ENCODE peak calls at places on chromosomes 16 and 17, in nine cellular contexts. One of them, this sample, is unnamed.

GRCh38 chr17:44941712-44942331 is 5.8 kb downstream of the KIF18B start:
- DNase-seq in HuH-7.5: no peak
- DNase-seq in foreskin keratinocyte: no peak
- DNase-seq in occipital lobe: no peak
- DNase-seq in RPMI7951: peak
- DNase-seq in brain microvascular endothelial cell: no peak
- DNase-seq in mesothelial cell of epicardium: no peak
- DNase-seq in GM20000: no peak
- DNase-seq in D341Med: peak
- DNase-seq in this sample: no peak

GRCh38 chr16:1076801-1077576 is 4.4 kb downstream of the SSTR5 start:
- DNase-seq in brain microvascular endothelial cell: no peak
- DNase-seq in RPMI7951: no peak
- DNase-seq in foreskin keratinocyte: no peak
- DNase-seq in occipital lobe: no peak
- DNase-seq in GM20000: no peak
- DNase-seq in D341Med: no peak
- DNase-seq in mesothelial cell of epicardium: no peak
- DNase-seq in HuH-7.5: no peak
- DNase-seq in this sample: no peak

GRCh38 chr17:1714488-1714979 is 4.4 kb upstream of the TLCD2 start:
- DNase-seq in foreskin keratinocyte: peak
- DNase-seq in occipital lobe: peak
- DNase-seq in RPMI7951: peak
- DNase-seq in HuH-7.5: peak
- DNase-seq in D341Med: no peak
- DNase-seq in brain microvascular endothelial cell: peak
- DNase-seq in GM20000: no peak
- DNase-seq in mesothelial cell of epicardium: peak
- DNase-seq in this sample: peak

GRCh38 chr17:73240561-73240960 is 21.1 kb downstream of the CPSF4L start:
- DNase-seq in foreskin keratinocyte: no peak
- DNase-seq in RPMI7951: no peak
- DNase-seq in occipital lobe: no peak
- DNase-seq in mesothelial cell of epicardium: no peak
- DNase-seq in GM20000: no peak
- DNase-seq in brain microvascular endothelial cell: no peak
- DNase-seq in D341Med: no peak
- DNase-seq in HuH-7.5: no peak
- DNase-seq in this sample: no peak

GRCh38 chr17:80705988-80706387 is 161.3 kb downstream of the RPTOR start:
- DNase-seq in foreskin keratinocyte: no peak
- DNase-seq in brain microvascular endothelial cell: no peak
- DNase-seq in mesothelial cell of epicardium: no peak
- DNase-seq in occipital lobe: no peak
- DNase-seq in HuH-7.5: no peak
- DNase-seq in D341Med: no peak
- DNase-seq in GM20000: no peak
- DNase-seq in RPMI7951: no peak
- DNase-seq in this sample: peak

GRCh38 chr17:54967621-54968258 is 714 bp downstream of the COX11 start:
- DNase-seq in mesothelial cell of epicardium: no peak
- DNase-seq in brain microvascular endothelial cell: peak
- DNase-seq in RPMI7951: peak
- DNase-seq in HuH-7.5: no peak
- DNase-seq in GM20000: peak
- DNase-seq in foreskin keratinocyte: peak
- DNase-seq in occipital lobe: no peak
- DNase-seq in D341Med: peak
- DNase-seq in this sample: peak

GRCh38 chr17:2176484-2177175 is 121.7 kb downstream of the HIC1 start:
- DNase-seq in foreskin keratinocyte: no peak
- DNase-seq in HuH-7.5: no peak
- DNase-seq in occipital lobe: no peak
- DNase-seq in mesothelial cell of epicardium: no peak
- DNase-seq in GM20000: no peak
- DNase-seq in D341Med: no peak
- DNase-seq in brain microvascular endothelial cell: no peak
- DNase-seq in RPMI7951: no peak
- DNase-seq in this sample: no peak

GRCh38 chr17:49497147-49498036 is 2.3 kb downstream of the NGFR start:
- DNase-seq in brain microvascular endothelial cell: no peak
- DNase-seq in foreskin keratinocyte: no peak
- DNase-seq in RPMI7951: peak
- DNase-seq in GM20000: no peak
- DNase-seq in mesothelial cell of epicardium: peak
- DNase-seq in D341Med: peak
- DNase-seq in occipital lobe: no peak
- DNase-seq in HuH-7.5: no peak
- DNase-seq in this sample: peak

GRCh38 chr17:45791935-45792334 is 7.8 kb downstream of the CRHR1 start:
- DNase-seq in GM20000: no peak
- DNase-seq in mesothelial cell of epicardium: no peak
- DNase-seq in HuH-7.5: no peak
- DNase-seq in brain microvascular endothelial cell: no peak
- DNase-seq in RPMI7951: no peak
- DNase-seq in occipital lobe: no peak
- DNase-seq in foreskin keratinocyte: no peak
- DNase-seq in D341Med: no peak
- DNase-seq in this sample: peak

GRCh38 chr16:2835638-2836493 is 5.8 kb downstream of the ZG16B start:
- DNase-seq in mesothelial cell of epicardium: no peak
- DNase-seq in foreskin keratinocyte: peak
- DNase-seq in D341Med: no peak
- DNase-seq in occipital lobe: no peak
- DNase-seq in HuH-7.5: no peak
- DNase-seq in brain microvascular endothelial cell: peak
- DNase-seq in GM20000: no peak
- DNase-seq in RPMI7951: peak
- DNase-seq in this sample: no peak

GRCh38 chr17:8693328-8693727 is 51.3 kb downstream of the CCDC42 start:
- DNase-seq in GM20000: no peak
- DNase-seq in RPMI7951: no peak
- DNase-seq in D341Med: no peak
- DNase-seq in mesothelial cell of epicardium: no peak
- DNase-seq in foreskin keratinocyte: no peak
- DNase-seq in occipital lobe: no peak
- DNase-seq in brain microvascular endothelial cell: no peak
- DNase-seq in HuH-7.5: no peak
- DNase-seq in this sample: no peak

GRCh38 chr17:15971108-15971507 is 26.2 kb downstream of the ADORA2B start:
- DNase-seq in D341Med: no peak
- DNase-seq in GM20000: no peak
- DNase-seq in brain microvascular endothelial cell: no peak
- DNase-seq in occipital lobe: no peak
- DNase-seq in mesothelial cell of epicardium: no peak
- DNase-seq in RPMI7951: no peak
- DNase-seq in HuH-7.5: no peak
- DNase-seq in foreskin keratinocyte: no peak
- DNase-seq in this sample: no peak

GRCh38 chr17:75447951-75448856 is 8.2 kb upstream of the TMEM94 start:
- DNase-seq in brain microvascular endothelial cell: peak
- DNase-seq in GM20000: no peak
- DNase-seq in D341Med: no peak
- DNase-seq in HuH-7.5: no peak
- DNase-seq in foreskin keratinocyte: no peak
- DNase-seq in occipital lobe: no peak
- DNase-seq in mesothelial cell of epicardium: no peak
- DNase-seq in RPMI7951: no peak
- DNase-seq in this sample: no peak

GRCh38 chr16:64478258-64478906 is 643.5 kb downstream of the CDH11 start:
- DNase-seq in mesothelial cell of epicardium: no peak
- DNase-seq in foreskin keratinocyte: no peak
- DNase-seq in brain microvascular endothelial cell: peak
- DNase-seq in HuH-7.5: no peak
- DNase-seq in D341Med: no peak
- DNase-seq in RPMI7951: peak
- DNase-seq in occipital lobe: no peak
- DNase-seq in GM20000: no peak
- DNase-seq in this sample: no peak

GRCh38 chr17:44374306-44375195 is 10.9 kb upstream of the FAM171A2 start:
- DNase-seq in GM20000: peak
- DNase-seq in RPMI7951: no peak
- DNase-seq in foreskin keratinocyte: no peak
- DNase-seq in brain microvascular endothelial cell: no peak
- DNase-seq in HuH-7.5: no peak
- DNase-seq in mesothelial cell of epicardium: no peak
- DNase-seq in D341Med: no peak
- DNase-seq in occipital lobe: no peak
- DNase-seq in this sample: no peak

GRCh38 chr17:64178011-64178825 is 48.3 kb upstream of the ERN1 start:
- DNase-seq in occipital lobe: no peak
- DNase-seq in D341Med: no peak
- DNase-seq in RPMI7951: peak
- DNase-seq in brain microvascular endothelial cell: no peak
- DNase-seq in mesothelial cell of epicardium: no peak
- DNase-seq in HuH-7.5: peak
- DNase-seq in foreskin keratinocyte: no peak
- DNase-seq in GM20000: no peak
- DNase-seq in this sample: no peak

GRCh38 chr16:74034862-74035261 is 261.8 kb upstream of the PSMD7 start:
- DNase-seq in HuH-7.5: peak
- DNase-seq in mesothelial cell of epicardium: no peak
- DNase-seq in GM20000: no peak
- DNase-seq in foreskin keratinocyte: no peak
- DNase-seq in RPMI7951: peak
- DNase-seq in D341Med: peak
- DNase-seq in brain microvascular endothelial cell: peak
- DNase-seq in occipital lobe: no peak
- DNase-seq in this sample: peak

GRCh38 chr17:50578173-50578572 is 17.7 kb downstream of the CACNA1G start:
- DNase-seq in brain microvascular endothelial cell: no peak
- DNase-seq in GM20000: no peak
- DNase-seq in foreskin keratinocyte: no peak
- DNase-seq in mesothelial cell of epicardium: no peak
- DNase-seq in HuH-7.5: no peak
- DNase-seq in occipital lobe: no peak
- DNase-seq in RPMI7951: no peak
- DNase-seq in D341Med: no peak
- DNase-seq in this sample: no peak

GRCh38 chr16:27628216-27628945 is 78.4 kb downstream of the KATNIP start:
- DNase-seq in mesothelial cell of epicardium: no peak
- DNase-seq in brain microvascular endothelial cell: no peak
- DNase-seq in D341Med: no peak
- DNase-seq in GM20000: no peak
- DNase-seq in RPMI7951: no peak
- DNase-seq in HuH-7.5: no peak
- DNase-seq in occipital lobe: no peak
- DNase-seq in foreskin keratinocyte: no peak
- DNase-seq in this sample: peak

GRCh38 chr16:85350973-85351372 is 238.7 kb upstream of the CIBAR2 start:
- DNase-seq in GM20000: no peak
- DNase-seq in brain microvascular endothelial cell: peak
- DNase-seq in HuH-7.5: no peak
- DNase-seq in foreskin keratinocyte: peak
- DNase-seq in D341Med: peak
- DNase-seq in mesothelial cell of epicardium: peak
- DNase-seq in occipital lobe: peak
- DNase-seq in RPMI7951: peak
- DNase-seq in this sample: peak

GRCh38 chr16:88924834-88925539 is 52.0 kb downstream of the CBFA2T3 start:
- DNase-seq in occipital lobe: peak
- DNase-seq in D341Med: peak
- DNase-seq in brain microvascular endothelial cell: peak
- DNase-seq in mesothelial cell of epicardium: no peak
- DNase-seq in RPMI7951: peak
- DNase-seq in foreskin keratinocyte: peak
- DNase-seq in GM20000: peak
- DNase-seq in HuH-7.5: peak
- DNase-seq in this sample: peak

GRCh38 chr17:32954477-32954876 is 26.5 kb downstream of the TMEM98 start:
- DNase-seq in RPMI7951: no peak
- DNase-seq in HuH-7.5: no peak
- DNase-seq in D341Med: no peak
- DNase-seq in occipital lobe: no peak
- DNase-seq in brain microvascular endothelial cell: no peak
- DNase-seq in mesothelial cell of epicardium: no peak
- DNase-seq in GM20000: no peak
- DNase-seq in foreskin keratinocyte: no peak
- DNase-seq in this sample: no peak

GRCh38 chr17:9024497-9024896 is 3.2 kb downstream of the NTN1 start:
- DNase-seq in HuH-7.5: no peak
- DNase-seq in foreskin keratinocyte: no peak
- DNase-seq in D341Med: no peak
- DNase-seq in mesothelial cell of epicardium: no peak
- DNase-seq in occipital lobe: no peak
- DNase-seq in GM20000: no peak
- DNase-seq in brain microvascular endothelial cell: no peak
- DNase-seq in RPMI7951: no peak
- DNase-seq in this sample: no peak

GRCh38 chr16:85413713-85414663 is 199.1 kb upstream of the GSE1 start:
- DNase-seq in occipital lobe: no peak
- DNase-seq in foreskin keratinocyte: no peak
- DNase-seq in RPMI7951: no peak
- DNase-seq in D341Med: no peak
- DNase-seq in brain microvascular endothelial cell: no peak
- DNase-seq in mesothelial cell of epicardium: no peak
- DNase-seq in HuH-7.5: no peak
- DNase-seq in GM20000: no peak
- DNase-seq in this sample: no peak

GRCh38 chr17:81967244-81967532 is 6.2 kb upstream of the NOTUM start:
- DNase-seq in occipital lobe: no peak
- DNase-seq in HuH-7.5: no peak
- DNase-seq in foreskin keratinocyte: no peak
- DNase-seq in RPMI7951: no peak
- DNase-seq in D341Med: no peak
- DNase-seq in GM20000: no peak
- DNase-seq in brain microvascular endothelial cell: no peak
- DNase-seq in mesothelial cell of epicardium: no peak
- DNase-seq in this sample: no peak

GRCh38 chr16:80033783-80034468 is 433.4 kb upstream of the MAF start:
- DNase-seq in D341Med: no peak
- DNase-seq in foreskin keratinocyte: no peak
- DNase-seq in mesothelial cell of epicardium: no peak
- DNase-seq in HuH-7.5: no peak
- DNase-seq in GM20000: no peak
- DNase-seq in brain microvascular endothelial cell: no peak
- DNase-seq in RPMI7951: no peak
- DNase-seq in occipital lobe: no peak
- DNase-seq in this sample: no peak

GRCh38 chr16:70754371-70754770 is 46.6 kb downstream of the VAC14 start:
- DNase-seq in RPMI7951: no peak
- DNase-seq in foreskin keratinocyte: no peak
- DNase-seq in brain microvascular endothelial cell: no peak
- DNase-seq in HuH-7.5: no peak
- DNase-seq in GM20000: no peak
- DNase-seq in occipital lobe: no peak
- DNase-seq in D341Med: no peak
- DNase-seq in mesothelial cell of epicardium: no peak
- DNase-seq in this sample: no peak

GRCh38 chr16:20944861-20945390 is 44.4 kb downstream of the LYRM1 start:
- DNase-seq in RPMI7951: peak
- DNase-seq in HuH-7.5: no peak
- DNase-seq in GM20000: no peak
- DNase-seq in D341Med: no peak
- DNase-seq in occipital lobe: no peak
- DNase-seq in mesothelial cell of epicardium: no peak
- DNase-seq in brain microvascular endothelial cell: no peak
- DNase-seq in foreskin keratinocyte: no peak
- DNase-seq in this sample: peak

GRCh38 chr17:17837380-17837821 is 615 bp upstream of the SREBF1 start:
- DNase-seq in foreskin keratinocyte: no peak
- DNase-seq in brain microvascular endothelial cell: peak
- DNase-seq in occipital lobe: no peak
- DNase-seq in HuH-7.5: no peak
- DNase-seq in mesothelial cell of epicardium: no peak
- DNase-seq in D341Med: no peak
- DNase-seq in GM20000: no peak
- DNase-seq in RPMI7951: peak
- DNase-seq in this sample: peak

GRCh38 chr16:2009791-2010510 is at the start of gene ZNF598:
- DNase-seq in mesothelial cell of epicardium: peak
- DNase-seq in D341Med: peak
- DNase-seq in foreskin keratinocyte: peak
- DNase-seq in HuH-7.5: peak
- DNase-seq in occipital lobe: peak
- DNase-seq in GM20000: peak
- DNase-seq in brain microvascular endothelial cell: peak
- DNase-seq in RPMI7951: peak
- DNase-seq in this sample: peak

GRCh38 chr17:66441012-66441703 is 138.7 kb downstream of the PRKCA start:
- DNase-seq in occipital lobe: peak
- DNase-seq in GM20000: peak
- DNase-seq in brain microvascular endothelial cell: no peak
- DNase-seq in HuH-7.5: no peak
- DNase-seq in D341Med: no peak
- DNase-seq in RPMI7951: no peak
- DNase-seq in mesothelial cell of epicardium: no peak
- DNase-seq in foreskin keratinocyte: peak
- DNase-seq in this sample: peak

This sample was measured in NCI-H69.